ENCODE peak calls at places on chromosomes 1 and 21, in seven cellular contexts. S is SK-N-SH, A is K562, O is HCT116, L is GM12878, W is H1, D is HepG2. K is an unnamed sample.

GRCh38 chr1:1955651-1956094 is 36.6 kb upstream of the TMEM52 start:
- DNase-seq in S (no peak), A (no peak), O (no peak), L (no peak), W (no peak), D (peak), K (no peak)

GRCh38 chr1:33972676-33973395 is 109.0 kb downstream of the HMGB4 start:
- DNase-seq in S (no peak), A (no peak), O (no peak), L (no peak), W (no peak), D (no peak), K (no peak)

GRCh38 chr1:97143236-97143882 is 421.8 kb downstream of the PTBP2 start:
- DNase-seq in S (no peak), A (no peak), O (no peak), L (no peak), W (no peak), D (no peak), K (no peak)

GRCh38 chr21:25103500-25104207 is 503.6 kb downstream of the MRPL39 start:
- DNase-seq in S (no peak), A (no peak), O (no peak), L (no peak), W (no peak), D (no peak), K (no peak)

GRCh38 chr1:205918955-205919746 is 24.1 kb downstream of the SLC26A9 start:
- DNase-seq in S (peak), A (peak), O (peak), L (peak), W (peak), D (peak), K (peak)

GRCh38 chr1:14511856-14512585 is 86.5 kb upstream of the KAZN start:
- DNase-seq in S (no peak), A (no peak), O (no peak), L (no peak), W (no peak), D (no peak), K (no peak)

GRCh38 chr1:36093919-36094318 is 5.2 kb downstream of the ADPRS start:
- DNase-seq in S (peak), A (no peak), O (no peak), L (no peak), W (no peak), D (no peak), K (no peak)

GRCh38 chr1:246165826-246166709 is 341.0 kb downstream of the SMYD3 start:
- DNase-seq in S (no peak), A (peak), O (no peak), L (no peak), W (no peak), D (peak), K (no peak)

GRCh38 chr1:110722835-110723234 is 48.1 kb upstream of the KCNA3 start:
- DNase-seq in S (no peak), A (no peak), O (no peak), L (no peak), W (no peak), D (no peak), K (no peak)

GRCh38 chr1:238649200-238649599 is 737.2 kb upstream of the CHRM3 start:
- DNase-seq in S (no peak), A (no peak), O (no peak), L (no peak), W (no peak), D (no peak), K (no peak)

GRCh38 chr21:45421071-45421845 is 16.3 kb downstream of the COL18A1 start:
- DNase-seq in S (peak), A (no peak), O (no peak), L (no peak), W (no peak), D (no peak), K (peak)

GRCh38 chr1:15028117-15028516 is 125.4 kb upstream of the TMEM51 start:
- DNase-seq in S (no peak), A (no peak), O (no peak), L (no peak), W (no peak), D (no peak), K (no peak)

GRCh38 chr21:37787456-37787855 is 128.8 kb downstream of the KCNJ6 start:
- DNase-seq in S (no peak), A (no peak), O (no peak), L (no peak), W (no peak), D (no peak), K (no peak)

GRCh38 chr1:94154989-94155388 is 34.0 kb upstream of the ABCA4 start:
- DNase-seq in S (no peak), A (no peak), O (no peak), L (no peak), W (no peak), D (no peak), K (no peak)

GRCh38 chr1:203217139-203217621 is 12.3 kb downstream of the CHIT1 start:
- DNase-seq in S (no peak), A (peak), O (no peak), L (no peak), W (peak), D (no peak), K (peak)

GRCh38 chr1:85607913-85608250 is 27.3 kb downstream of the CCN1 start:
- DNase-seq in S (no peak), A (no peak), O (no peak), L (no peak), W (peak), D (no peak), K (no peak)

GRCh38 chr1:20439282-20439681 is 46.7 kb downstream of the CAMK2N1 start:
- DNase-seq in S (no peak), A (peak), O (no peak), L (no peak), W (no peak), D (no peak), K (no peak)

GRCh38 chr1:7695181-7696117 is 75.6 kb upstream of the VAMP3 start:
- DNase-seq in S (no peak), A (no peak), O (no peak), L (no peak), W (no peak), D (no peak), K (no peak)

GRCh38 chr1:227035316-227035715 is 95.2 kb downstream of the COQ8A start:
- DNase-seq in S (no peak), A (no peak), O (no peak), L (no peak), W (no peak), D (no peak), K (no peak)

GRCh38 chr1:14102180-14102579 is 402.2 kb downstream of the PRDM2 start:
- DNase-seq in S (no peak), A (no peak), O (no peak), L (no peak), W (no peak), D (no peak), K (no peak)

GRCh38 chr1:91609571-91609970 is 108.9 kb downstream of the CDC7 start:
- DNase-seq in S (no peak), A (no peak), O (peak), L (no peak), W (no peak), D (no peak), K (no peak)

GRCh38 chr1:3805038-3805437 is 8.7 kb upstream of the LRRC47 start:
- DNase-seq in S (no peak), A (no peak), O (no peak), L (no peak), W (no peak), D (no peak), K (no peak)

GRCh38 chr1:231694081-231694443 is 67.5 kb downstream of the DISC1 start:
- DNase-seq in S (peak), A (no peak), O (no peak), L (no peak), W (no peak), D (no peak), K (no peak)

GRCh38 chr1:31669786-31670582 is 25.3 kb upstream of the PEF1 start:
- DNase-seq in S (peak), A (peak), O (peak), L (no peak), W (no peak), D (no peak), K (peak)

GRCh38 chr1:156664949-156665411 is 12.2 kb downstream of the NES start:
- DNase-seq in S (no peak), A (no peak), O (no peak), L (no peak), W (peak), D (peak), K (no peak)

GRCh38 chr1:226816585-226816984 is 53.8 kb upstream of the PSEN2 start:
- DNase-seq in S (no peak), A (no peak), O (peak), L (no peak), W (no peak), D (no peak), K (no peak)

GRCh38 chr1:66730462-66730861 is 21.8 kb upstream of the DYNLT5 start:
- DNase-seq in S (no peak), A (no peak), O (no peak), L (no peak), W (no peak), D (no peak), K (no peak)

GRCh38 chr1:24621121-24621520 is 22.0 kb upstream of the SRRM1 start:
- DNase-seq in S (no peak), A (no peak), O (no peak), L (no peak), W (peak), D (no peak), K (no peak)

GRCh38 chr1:117093091-117093534 is 28.4 kb downstream of the TRIM45 start:
- DNase-seq in S (no peak), A (peak), O (no peak), L (no peak), W (no peak), D (no peak), K (no peak)

GRCh38 chr1:15523922-15524282 is at the start of gene CASP9:
- DNase-seq in S (no peak), A (no peak), O (no peak), L (no peak), W (no peak), D (no peak), K (peak)

GRCh38 chr1:116494745-116495144 is 76.1 kb downstream of the CD58 start:
- DNase-seq in S (no peak), A (no peak), O (no peak), L (no peak), W (no peak), D (peak), K (no peak)

GRCh38 chr1:66929999-66930822 is 5.4 kb downstream of the MIER1 start:
- DNase-seq in S (peak), A (peak), O (peak), L (peak), W (peak), D (peak), K (peak)

GRCh38 chr1:234866007-234866866 is 256.3 kb upstream of the IRF2BP2 start:
- DNase-seq in S (no peak), A (peak), O (peak), L (no peak), W (no peak), D (peak), K (no peak)

GRCh38 chr1:208542309-208542708 is 298.1 kb upstream of the PLXNA2 start:
- DNase-seq in S (no peak), A (no peak), O (no peak), L (no peak), W (no peak), D (no peak), K (no peak)

GRCh38 chr1:66168467-66168887 is 365.5 kb upstream of the SGIP1 start:
- DNase-seq in S (no peak), A (no peak), O (no peak), L (no peak), W (no peak), D (no peak), K (no peak)

GRCh38 chr1:18530567-18531502 is 50.1 kb downstream of the KLHDC7A start:
- DNase-seq in S (peak), A (peak), O (peak), L (no peak), W (peak), D (peak), K (no peak)

GRCh38 chr1:78095618-78096416 is 50.1 kb downstream of the GIPC2 start:
- DNase-seq in S (no peak), A (no peak), O (no peak), L (no peak), W (no peak), D (no peak), K (no peak)

GRCh38 chr1:204190212-204191211 is 5.8 kb downstream of the KISS1 start:
- DNase-seq in S (no peak), A (peak), O (no peak), L (no peak), W (peak), D (peak), K (peak)

GRCh38 chr1:162899422-162900168 is 38.6 kb upstream of the CCDC190 start:
- DNase-seq in S (no peak), A (no peak), O (no peak), L (no peak), W (no peak), D (no peak), K (no peak)

GRCh38 chr1:46302091-46303037 is 1.1 kb downstream of the LRRC41 start:
- DNase-seq in S (peak), A (peak), O (no peak), L (no peak), W (peak), D (peak), K (no peak)

DNA sequence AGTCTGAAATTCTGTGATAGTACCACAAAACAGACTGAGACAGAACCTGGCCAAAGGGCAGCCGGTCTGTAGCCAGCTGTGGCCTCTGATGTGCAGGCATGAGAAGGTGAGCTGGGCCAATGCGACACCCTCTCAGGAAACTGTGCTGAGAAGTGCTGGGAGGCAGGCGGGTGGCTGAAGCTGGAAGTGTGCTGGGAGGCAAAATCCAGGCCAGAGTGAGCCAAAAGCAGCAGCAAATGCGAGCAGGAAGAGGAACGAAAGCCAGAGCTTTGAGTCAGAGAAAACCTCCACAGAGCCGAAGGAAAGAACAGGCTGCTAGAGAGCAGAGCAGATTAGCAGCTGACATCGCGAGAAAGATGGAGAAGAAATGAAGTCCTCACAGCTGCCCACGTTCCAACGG is 10.2 kb upstream of the ATP13A2 start:
- DNase-seq in S (no peak), A (no peak), O (no peak), L (no peak), W (no peak), D (no peak), K (no peak)
- TF ChIP-seq JUND in S (no peak), A (no peak), O (no peak), L (no peak), W (no peak), D (no peak), K (no peak)

GRCh38 chr1:29022615-29023014 is 101.1 kb downstream of the TMEM200B start:
- DNase-seq in S (no peak), A (no peak), O (no peak), L (no peak), W (no peak), D (no peak), K (no peak)

GRCh38 chr1:29017975-29018712 is 103.8 kb downstream of the EPB41 start:
- DNase-seq in S (no peak), A (no peak), O (no peak), L (no peak), W (no peak), D (no peak), K (no peak)

DNA sequence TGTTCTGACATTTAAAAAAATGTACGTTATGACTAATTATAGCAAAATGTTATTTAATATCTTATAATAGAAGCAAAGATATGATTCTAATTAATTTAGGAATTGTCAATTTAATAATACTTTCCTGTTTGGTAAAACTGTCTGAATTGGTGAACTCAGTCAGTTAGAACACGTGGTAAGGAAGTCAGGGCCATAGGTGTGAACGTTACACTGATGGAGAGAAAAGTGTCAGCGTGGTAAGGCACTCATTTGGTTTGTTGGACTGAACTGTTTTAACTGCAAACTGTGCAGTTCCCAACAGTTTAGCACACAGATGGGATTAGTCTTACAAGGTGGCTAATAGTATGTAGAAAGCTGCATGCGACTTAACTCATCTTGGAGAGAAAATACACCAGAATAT is 102.9 kb downstream of the EPB41 start:
- DNase-seq in S (no peak), A (no peak), O (no peak), L (no peak), W (no peak), D (no peak), K (no peak)
- TF ChIP-seq JUND in S (no peak), A (no peak), O (no peak), L (no peak), W (no peak), D (no peak), K (no peak)

GRCh38 chr21:42125571-42126544 is 54.7 kb downstream of the UMODL1 start:
- DNase-seq in S (no peak), A (peak), O (no peak), L (no peak), W (no peak), D (peak), K (no peak)
- TF ChIP-seq JUND in S (no peak), A (no peak), O (no peak), L (no peak), W (peak), D (no peak), K (no peak)

GRCh38 chr1:224331824-224332223 is 1.9 kb upstream of the NVL start:
- DNase-seq in S (no peak), A (no peak), O (no peak), L (no peak), W (no peak), D (no peak), K (no peak)

GRCh38 chr1:224331326-224331725 is 1.4 kb upstream of the NVL start:
- DNase-seq in S (no peak), A (no peak), O (no peak), L (no peak), W (no peak), D (no peak), K (no peak)

GRCh38 chr1:224329842-224330753 is at the start of gene NVL:
- DNase-seq in S (peak), A (peak), O (peak), L (peak), W (peak), D (peak), K (peak)

GRCh38 chr1:224333939-224334701 is 4.1 kb upstream of the NVL start:
- DNase-seq in S (no peak), A (no peak), O (no peak), L (peak), W (no peak), D (no peak), K (peak)

GRCh38 chr1:224333309-224333926 is 3.4 kb upstream of the NVL start:
- DNase-seq in S (peak), A (peak), O (peak), L (peak), W (no peak), D (peak), K (peak)
- TF ChIP-seq JUND in S (no peak), A (no peak), O (no peak), L (no peak), W (no peak), D (no peak), K (no peak)

GRCh38 chr1:6179564-6180175 is 451 bp downstream of the CHD5 start:
- DNase-seq in S (peak), A (no peak), O (no peak), L (no peak), W (no peak), D (no peak), K (no peak)

GRCh38 chr1:6177681-6178380 is 2.3 kb downstream of the CHD5 start:
- DNase-seq in S (peak), A (no peak), O (no peak), L (no peak), W (no peak), D (no peak), K (no peak)

GRCh38 chr1:6180578-6181311 is 624 bp upstream of the CHD5 start:
- DNase-seq in S (peak), A (no peak), O (no peak), L (no peak), W (peak), D (no peak), K (no peak)

GRCh38 chr1:6180215-6180577 is at the start of gene CHD5:
- DNase-seq in S (peak), A (no peak), O (no peak), L (no peak), W (peak), D (no peak), K (no peak)

GRCh38 chr1:6178751-6179563 is 1.2 kb downstream of the CHD5 start:
- DNase-seq in S (peak), A (no peak), O (no peak), L (no peak), W (peak), D (no peak), K (no peak)
- TF ChIP-seq JUND in S (no peak), A (no peak), O (no peak), L (no peak), W (no peak), D (no peak), K (no peak)

GRCh38 chr1:167297222-167298214 is 76.8 kb downstream of the POU2F1 start:
- DNase-seq in S (no peak), A (no peak), O (no peak), L (no peak), W (no peak), D (peak), K (no peak)
- TF ChIP-seq JUND in S (no peak), A (no peak), O (no peak), L (no peak), W (no peak), D (no peak), K (no peak)